ENCODE peak calls at places on chromosomes 16 and 17, in seven cellular contexts. N, P, X, T, I, E and C are unnamed samples.

GRCh38 chr16:18979936-18980335 is 3.8 kb upstream of the TMC7 start:
- DNase-seq in N (no peak), P (no peak), X (no peak), T (no peak), I (no peak), E (no peak), C (no peak)

GRCh38 chr17:78474631-78475146 is 96.2 kb downstream of the PGS1 start:
- DNase-seq in N (no peak), P (no peak), X (no peak), T (no peak), I (no peak), E (no peak), C (no peak)

GRCh38 chr17:76272541-76273434 is 7.6 kb downstream of the UBALD2 start:
- DNase-seq in N (no peak), P (no peak), X (no peak), T (no peak), I (no peak), E (no peak), C (no peak)

GRCh38 chr16:87365021-87365713 is 18.4 kb downstream of the FBXO31 start:
- DNase-seq in N (no peak), P (no peak), X (no peak), T (no peak), I (no peak), E (no peak), C (no peak)

GRCh38 chr17:19724501-19725420 is 8.4 kb upstream of the SLC47A2 start:
- DNase-seq in N (no peak), P (peak), X (peak), T (peak), I (no peak), E (no peak), C (no peak)

GRCh38 chr17:82864721-82865240 is 25.0 kb upstream of the ZNF750 start:
- DNase-seq in N (no peak), P (no peak), X (no peak), T (no peak), I (no peak), E (no peak), C (no peak)

GRCh38 chr17:28951991-28952975 is 965 bp upstream of the PHF12 start:
- DNase-seq in N (peak), P (peak), X (peak), T (peak), I (peak), E (peak), C (peak)

GRCh38 chr17:72011561-72011960 is 109.3 kb upstream of the SOX9 start:
- DNase-seq in N (no peak), P (no peak), X (no peak), T (no peak), I (no peak), E (no peak), C (no peak)

GRCh38 chr17:15411556-15412198 is 55.7 kb downstream of the CDRT4 start:
- DNase-seq in N (no peak), P (no peak), X (no peak), T (peak), I (no peak), E (no peak), C (no peak)

GRCh38 chr17:43106552-43106951 is 18.6 kb downstream of the BRCA1 start:
- DNase-seq in N (no peak), P (no peak), X (no peak), T (no peak), I (no peak), E (no peak), C (no peak)

GRCh38 chr17:81701288-81702071 is 1.7 kb upstream of the MRPL12 start:
- DNase-seq in N (no peak), P (no peak), X (no peak), T (no peak), I (no peak), E (no peak), C (no peak)

GRCh38 chr16:54505479-54506247 is 219.1 kb upstream of the IRX3 start:
- DNase-seq in N (no peak), P (no peak), X (no peak), T (no peak), I (no peak), E (no peak), C (peak)

GRCh38 chr16:23482778-23483177 is 27.5 kb downstream of the GGA2 start:
- DNase-seq in N (no peak), P (no peak), X (no peak), T (no peak), I (no peak), E (no peak), C (no peak)

GRCh38 chr17:49337900-49338299 is 24.1 kb downstream of the ZNF652 start:
- DNase-seq in N (no peak), P (no peak), X (no peak), T (no peak), I (no peak), E (peak), C (peak)

GRCh38 chr16:51880776-51881175 is 666.2 kb downstream of the TOX3 start:
- DNase-seq in N (peak), P (no peak), X (no peak), T (no peak), I (no peak), E (peak), C (peak)

GRCh38 chr16:11612110-11612981 is 25.6 kb upstream of the LITAF start:
- DNase-seq in N (peak), P (peak), X (no peak), T (no peak), I (no peak), E (no peak), C (no peak)

GRCh38 chr16:49848530-49848929 is 7.4 kb downstream of the ZNF423 start:
- DNase-seq in N (no peak), P (no peak), X (no peak), T (no peak), I (no peak), E (no peak), C (no peak)

GRCh38 chr16:88681084-88681680 is 5.1 kb downstream of the SNAI3 start:
- DNase-seq in N (no peak), P (peak), X (no peak), T (no peak), I (peak), E (no peak), C (no peak)

GRCh38 chr17:12632785-12633184 is 32.9 kb upstream of the MYOCD start:
- DNase-seq in N (no peak), P (no peak), X (no peak), T (no peak), I (no peak), E (no peak), C (no peak)

GRCh38 chr16:86517652-86518258 is 7.4 kb downstream of the FOXF1 start:
- DNase-seq in N (peak), P (peak), X (peak), T (no peak), I (peak), E (peak), C (peak)

GRCh38 chr16:12002447-12003006 is 26.0 kb downstream of the SNX29 start:
- DNase-seq in N (no peak), P (no peak), X (no peak), T (no peak), I (no peak), E (peak), C (peak)

GRCh38 chr16:25023541-25023940 is 8.4 kb upstream of the ARHGAP17 start:
- DNase-seq in N (no peak), P (no peak), X (no peak), T (no peak), I (no peak), E (no peak), C (no peak)

GRCh38 chr16:11258553-11259287 is 2.7 kb upstream of the SOCS1 start:
- DNase-seq in N (no peak), P (peak), X (peak), T (peak), I (no peak), E (no peak), C (no peak)

GRCh38 chr16:57069635-57070350 is 22.6 kb upstream of the CPNE2 start:
- DNase-seq in N (no peak), P (no peak), X (no peak), T (no peak), I (no peak), E (no peak), C (no peak)

GRCh38 chr16:2022723-2023097 is 3.1 kb downstream of the NPW start:
- DNase-seq in N (no peak), P (no peak), X (no peak), T (no peak), I (peak), E (peak), C (peak)

GRCh38 chr17:65078441-65079160 is 22.1 kb upstream of the GNA13 start:
- DNase-seq in N (peak), P (no peak), X (no peak), T (no peak), I (no peak), E (peak), C (peak)

GRCh38 chr17:31696184-31696602 is 162.9 kb downstream of the COPRS start:
- DNase-seq in N (peak), P (peak), X (peak), T (peak), I (peak), E (peak), C (peak)
- TF ChIP-seq CTCF in N (peak), P (no peak), X (no peak), T (no peak), I (peak), E (no peak), C (peak)

GRCh38 chr16:3468501-3468900 is 25.0 kb downstream of the NAA60 start:
- DNase-seq in N (no peak), P (no peak), X (no peak), T (no peak), I (no peak), E (no peak), C (no peak)
- H3K4me3 ChIP-seq in N (no peak), P (no peak), X (no peak), T (no peak), I (no peak), E (no peak), C (no peak)

DNA sequence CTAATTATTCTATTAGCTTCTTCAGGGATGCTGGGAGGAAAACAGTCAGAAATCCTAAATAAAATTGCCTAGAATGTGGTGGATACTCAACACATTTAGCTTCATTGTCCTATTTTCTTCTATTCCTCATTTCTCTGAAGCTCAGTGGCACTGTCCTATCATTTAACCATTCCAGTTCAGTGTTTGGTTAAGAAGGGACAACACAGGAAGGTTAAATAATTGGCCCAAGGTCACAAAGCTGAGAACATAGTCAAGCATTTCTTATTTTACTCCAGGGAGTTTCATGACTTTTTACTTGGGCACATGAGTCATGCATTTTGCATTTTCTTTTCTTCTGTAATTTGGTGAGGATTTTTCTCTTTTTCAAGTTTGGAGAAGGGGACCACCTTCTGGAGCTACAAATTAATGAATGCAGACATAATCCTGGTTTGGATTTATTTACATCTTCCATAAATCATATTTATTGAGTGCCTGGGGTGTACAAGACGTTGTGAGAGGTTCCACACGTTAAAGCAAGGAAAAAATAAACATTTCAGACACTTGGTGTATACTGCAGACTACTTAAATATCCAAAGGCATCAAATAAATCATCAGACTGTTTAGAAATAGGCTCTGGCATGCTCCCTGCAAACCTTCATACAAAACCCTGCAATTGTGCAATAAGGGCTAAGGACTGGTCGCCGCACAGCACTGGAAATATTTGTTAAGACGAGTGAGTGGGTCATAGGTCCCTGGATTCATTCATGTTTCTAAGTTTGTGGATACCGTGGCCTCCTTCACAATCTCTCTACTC is 263.9 kb downstream of the MAF start:
- DNase-seq in N (no peak), P (no peak), X (no peak), T (no peak), I (no peak), E (no peak), C (no peak)
- TF ChIP-seq CTCF in N (no peak), P (no peak), X (no peak), T (no peak), I (no peak), E (no peak), C (no peak)

GRCh38 chr16:84320511-84320910 is 25.8 kb downstream of the WFDC1 start:
- DNase-seq in N (no peak), P (no peak), X (no peak), T (no peak), I (no peak), E (no peak), C (no peak)
- H3K4me3 ChIP-seq in N (no peak), P (no peak), X (no peak), T (no peak), I (no peak), E (no peak), C (no peak)

DNA sequence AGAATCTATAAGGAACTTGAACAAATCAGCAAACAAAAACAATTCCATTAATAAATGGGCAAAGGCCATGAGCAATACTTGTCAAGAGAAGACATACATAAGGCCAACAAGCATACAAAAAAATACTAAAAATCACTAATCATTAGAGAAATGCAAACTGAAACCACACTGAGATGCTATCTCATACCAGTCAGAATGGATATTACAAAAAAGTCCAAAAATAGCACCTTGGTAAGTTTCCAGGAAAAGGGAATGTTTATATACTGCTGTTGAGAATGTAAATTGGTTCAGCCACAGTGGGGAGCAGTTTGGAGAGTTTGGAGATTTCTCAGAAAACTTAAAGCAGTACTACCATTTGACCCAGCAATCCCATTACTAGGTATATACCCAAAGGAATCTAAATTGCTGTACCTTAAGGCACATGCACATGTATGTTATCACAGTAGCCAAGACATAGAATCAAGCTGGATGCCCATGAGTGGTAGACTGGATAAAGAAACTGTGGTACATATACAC is 467.7 kb downstream of the CDH11 start:
- DNase-seq in N (peak), P (no peak), X (no peak), T (no peak), I (no peak), E (peak), C (peak)
- TF ChIP-seq CTCF in N (no peak), P (no peak), X (no peak), T (no peak), I (no peak), E (peak), C (no peak)